ENCODE peak calls at places on chromosomes 12 and 14, in five cellular contexts. One of them, this sample, is unnamed.
A peak's percentile ranks its signal among the peaks of the same experiment; 100 is the strongest.

GRCh38 chr12:7959278-7960063 is 23.5 kb upstream of the SLC2A3 start:
- DNase-seq in cardiac muscle cell: peak; percentile 39
- DNase-seq in NCI-H2171: no peak
- DNase-seq in Right ventricle myocardium superior: no peak
- DNase-seq in Calu3: no peak
- DNase-seq in this sample: peak; percentile 24

GRCh38 chr14:22824711-22825359 is 4.9 kb upstream of the MRPL52 start:
- DNase-seq in Calu3: peak; percentile 30
- DNase-seq in Right ventricle myocardium superior: no peak
- DNase-seq in NCI-H2171: no peak
- DNase-seq in cardiac muscle cell: peak; percentile 94
- DNase-seq in this sample: peak; percentile 80

GRCh38 chr12:53712059-53712643 is 15.1 kb downstream of the CALCOCO1 start:
- DNase-seq in Calu3: no peak
- DNase-seq in cardiac muscle cell: no peak
- DNase-seq in Right ventricle myocardium superior: no peak
- DNase-seq in NCI-H2171: peak; percentile 68
- DNase-seq in this sample: no peak

GRCh38 chr14:90850487-90850886 is 34.3 kb upstream of the TTC7B start:
- DNase-seq in Right ventricle myocardium superior: no peak
- DNase-seq in cardiac muscle cell: peak; percentile 60
- DNase-seq in Calu3: peak; percentile 16
- DNase-seq in NCI-H2171: no peak
- DNase-seq in this sample: no peak

GRCh38 chr12:109458771-109459208 is 18.3 kb downstream of the KCTD10 start:
- DNase-seq in NCI-H2171: no peak
- DNase-seq in cardiac muscle cell: peak; percentile 56
- DNase-seq in Right ventricle myocardium superior: no peak
- DNase-seq in Calu3: no peak
- DNase-seq in this sample: no peak

GRCh38 chr12:102730996-102731395 is 186.0 kb downstream of the PAH start:
- DNase-seq in Right ventricle myocardium superior: no peak
- DNase-seq in NCI-H2171: no peak
- DNase-seq in cardiac muscle cell: no peak
- DNase-seq in Calu3: no peak
- DNase-seq in this sample: no peak

GRCh38 chr12:5076761-5077160 is 33.1 kb downstream of the KCNA5 start:
- DNase-seq in cardiac muscle cell: no peak
- DNase-seq in NCI-H2171: no peak
- DNase-seq in Right ventricle myocardium superior: peak; percentile 61
- DNase-seq in Calu3: no peak
- DNase-seq in this sample: no peak

GRCh38 chr12:50182461-50182860 is 15.3 kb upstream of the CERS5 start:
- DNase-seq in cardiac muscle cell: no peak
- DNase-seq in NCI-H2171: no peak
- DNase-seq in Calu3: no peak
- DNase-seq in Right ventricle myocardium superior: no peak
- DNase-seq in this sample: no peak

GRCh38 chr12:6241495-6241894 is 41.3 kb downstream of the CD9 start:
- DNase-seq in cardiac muscle cell: no peak
- DNase-seq in Right ventricle myocardium superior: peak; percentile 80
- DNase-seq in NCI-H2171: no peak
- DNase-seq in Calu3: peak; percentile 35
- DNase-seq in this sample: peak; percentile 14

GRCh38 chr12:15852383-15852782 is 29.8 kb upstream of the STRAP start:
- DNase-seq in Calu3: no peak
- DNase-seq in Right ventricle myocardium superior: no peak
- DNase-seq in NCI-H2171: no peak
- DNase-seq in cardiac muscle cell: peak; percentile 87
- DNase-seq in this sample: no peak

GRCh38 chr14:105151131-105151837 is 17.3 kb downstream of the JAG2 start:
- DNase-seq in NCI-H2171: no peak
- DNase-seq in cardiac muscle cell: no peak
- DNase-seq in Calu3: no peak
- DNase-seq in Right ventricle myocardium superior: peak; percentile 35
- DNase-seq in this sample: no peak

GRCh38 chr12:76030378-76031080 is 1.0 kb downstream of the PHLDA1 start:
- DNase-seq in cardiac muscle cell: peak; percentile 68
- DNase-seq in NCI-H2171: no peak
- DNase-seq in Right ventricle myocardium superior: peak; percentile 55
- DNase-seq in Calu3: peak; percentile 45
- DNase-seq in this sample: no peak

GRCh38 chr12:2101798-2102197 is 49.0 kb downstream of the CACNA1C start:
- DNase-seq in Right ventricle myocardium superior: no peak
- DNase-seq in Calu3: no peak
- DNase-seq in cardiac muscle cell: no peak
- DNase-seq in NCI-H2171: no peak
- DNase-seq in this sample: no peak

GRCh38 chr14:71594828-71595227 is 337.4 kb upstream of the RGS6 start:
- DNase-seq in Right ventricle myocardium superior: no peak
- DNase-seq in Calu3: no peak
- DNase-seq in cardiac muscle cell: peak; percentile 27
- DNase-seq in NCI-H2171: no peak
- DNase-seq in this sample: no peak

GRCh38 chr14:90839024-90839888 is 23.0 kb upstream of the TTC7B start:
- DNase-seq in cardiac muscle cell: peak; percentile 68
- DNase-seq in Calu3: no peak
- DNase-seq in Right ventricle myocardium superior: peak; percentile 79
- DNase-seq in NCI-H2171: no peak
- DNase-seq in this sample: no peak

GRCh38 chr14:52906141-52906601 is 44.7 kb downstream of the FERMT2 start:
- DNase-seq in Calu3: no peak
- DNase-seq in Right ventricle myocardium superior: no peak
- DNase-seq in cardiac muscle cell: peak; percentile 72
- DNase-seq in NCI-H2171: no peak
- DNase-seq in this sample: no peak

GRCh38 chr12:111692575-111693210 is 6.8 kb downstream of the ACAD10 start:
- DNase-seq in NCI-H2171: no peak
- DNase-seq in cardiac muscle cell: peak; percentile 13
- DNase-seq in Right ventricle myocardium superior: no peak
- DNase-seq in Calu3: peak; percentile 10
- DNase-seq in this sample: peak; percentile 60

GRCh38 chr12:92206596-92206995 is 61.0 kb upstream of the BTG1 start:
- DNase-seq in cardiac muscle cell: no peak
- DNase-seq in Calu3: no peak
- DNase-seq in NCI-H2171: no peak
- DNase-seq in Right ventricle myocardium superior: no peak
- DNase-seq in this sample: no peak

GRCh38 chr12:84070311-84070710 is 842.3 kb downstream of the SLC6A15 start:
- DNase-seq in Calu3: no peak
- DNase-seq in NCI-H2171: no peak
- DNase-seq in cardiac muscle cell: peak; percentile 81
- DNase-seq in Right ventricle myocardium superior: peak; percentile 27
- DNase-seq in this sample: no peak

GRCh38 chr12:103745962-103746361 is 95.1 kb downstream of the NT5DC3 start:
- DNase-seq in Calu3: no peak
- DNase-seq in Right ventricle myocardium superior: no peak
- DNase-seq in cardiac muscle cell: peak; percentile 5
- DNase-seq in NCI-H2171: no peak
- DNase-seq in this sample: no peak

GRCh38 chr14:20836668-20837338 is 34.2 kb upstream of the RNASE1 start:
- DNase-seq in NCI-H2171: no peak
- DNase-seq in Right ventricle myocardium superior: no peak
- DNase-seq in Calu3: peak; percentile 22
- DNase-seq in cardiac muscle cell: peak; percentile 70
- DNase-seq in this sample: peak; percentile 36

GRCh38 chr12:121776190-121777098 is 17.0 kb downstream of the RHOF start:
- DNase-seq in NCI-H2171: peak; percentile 37
- DNase-seq in cardiac muscle cell: peak; percentile 73
- DNase-seq in Right ventricle myocardium superior: peak; percentile 92
- DNase-seq in Calu3: peak; percentile 93
- DNase-seq in this sample: peak; percentile 86

GRCh38 chr14:103788086-103788485 is 59.3 kb downstream of the PPP1R13B start:
- DNase-seq in Right ventricle myocardium superior: no peak
- DNase-seq in NCI-H2171: no peak
- DNase-seq in cardiac muscle cell: no peak
- DNase-seq in Calu3: no peak
- DNase-seq in this sample: no peak

GRCh38 chr12:75177997-75178396 is 31.6 kb downstream of the KCNC2 start:
- DNase-seq in Calu3: peak; percentile 5
- DNase-seq in Right ventricle myocardium superior: no peak
- DNase-seq in cardiac muscle cell: peak; percentile 77
- DNase-seq in NCI-H2171: peak; percentile 12
- DNase-seq in this sample: no peak

GRCh38 chr12:26566670-26567069 is 266.3 kb downstream of the ITPR2 start:
- DNase-seq in Right ventricle myocardium superior: no peak
- DNase-seq in cardiac muscle cell: no peak
- DNase-seq in NCI-H2171: no peak
- DNase-seq in Calu3: no peak
- DNase-seq in this sample: no peak

GRCh38 chr12:67067453-67068203 is 201.5 kb upstream of the CAND1 start:
- DNase-seq in Right ventricle myocardium superior: no peak
- DNase-seq in Calu3: no peak
- DNase-seq in cardiac muscle cell: no peak
- DNase-seq in NCI-H2171: no peak
- DNase-seq in this sample: no peak

GRCh38 chr14:76696791-76697190 is 64.5 kb upstream of the VASH1 start:
- DNase-seq in cardiac muscle cell: no peak
- DNase-seq in NCI-H2171: no peak
- DNase-seq in Right ventricle myocardium superior: no peak
- DNase-seq in Calu3: no peak
- DNase-seq in this sample: no peak